ENCODE peak calls at places on chromosomes 7 and 10, in eight cellular contexts. W, H, T, C, J, D, I and X are unnamed samples.

GRCh38 chr7:122885583-122886356 is 490 bp downstream of the CADPS2 start:
- DNase-seq in D (peak; percentile 45), J (peak; percentile 26), W (no peak), C (peak; percentile 65), T (peak; percentile 43), H (peak; percentile 83), I (peak; percentile 32), X (peak; percentile 57)

GRCh38 chr7:41003031-41003925 is 699.6 kb downstream of the INHBA start:
- DNase-seq in I (peak; percentile 46), T (no peak), C (peak; percentile 57), D (peak; percentile 55), H (peak; percentile 67), J (peak; percentile 52), W (no peak), X (peak; percentile 53)

GRCh38 chr10:76558586-76558985 is 1079.0 kb downstream of the KCNMA1 start:
- DNase-seq in C (peak; percentile 75), W (peak; percentile 76), J (peak; percentile 85), I (peak; percentile 54), T (peak; percentile 42), D (no peak), H (no peak), X (no peak)

GRCh38 chr7:105461518-105461917 is 60.6 kb downstream of the PUS7 start:
- DNase-seq in H (no peak), I (no peak), C (no peak), T (no peak), W (no peak), J (peak; percentile 97), D (no peak), X (no peak)

GRCh38 chr10:37703074-37703473 is 154.3 kb downstream of the ZNF248 start:
- DNase-seq in H (no peak), I (no peak), C (no peak), T (no peak), D (no peak), W (no peak), J (no peak), X (no peak)

GRCh38 chr7:117098457-117098856 is 145.2 kb downstream of the ST7 start:
- DNase-seq in C (no peak), W (no peak), H (no peak), T (no peak), D (no peak), I (no peak), J (peak; percentile 85), X (no peak)

GRCh38 chr10:57925045-57925444 is 342.6 kb downstream of the IPMK start:
- DNase-seq in I (no peak), T (no peak), J (peak; percentile 5), W (no peak), H (no peak), C (no peak), D (no peak), X (no peak)

GRCh38 chr10:50567384-50567783 is 56.4 kb downstream of the SGMS1 start:
- DNase-seq in J (no peak), W (no peak), C (peak; percentile 77), D (no peak), H (no peak), I (no peak), T (no peak), X (no peak)

GRCh38 chr10:31768467-31768866 is 160.2 kb downstream of the ARHGAP12 start:
- DNase-seq in I (no peak), D (no peak), T (no peak), H (no peak), J (no peak), C (no peak), W (no peak), X (no peak)

GRCh38 chr10:81873932-81874816 is 820 bp upstream of the NRG3 start:
- DNase-seq in C (peak; percentile 62), T (peak; percentile 70), I (peak; percentile 68), D (peak; percentile 83), J (peak; percentile 1), H (peak; percentile 95), W (no peak), X (peak; percentile 78)

GRCh38 chr10:58219875-58220274 is 47.8 kb downstream of the IPMK start:
- DNase-seq in D (no peak), W (no peak), J (no peak), I (no peak), T (no peak), C (no peak), H (no peak), X (no peak)

GRCh38 chr7:158110661-158111555 is 476.7 kb downstream of the PTPRN2 start:
- DNase-seq in C (peak; percentile 23), T (no peak), D (no peak), H (peak; percentile 16), J (no peak), I (no peak), W (no peak), X (no peak)

GRCh38 chr10:30014511-30014910 is 44.9 kb downstream of the JCAD start:
- DNase-seq in D (no peak), T (no peak), J (no peak), C (no peak), I (no peak), W (no peak), H (no peak), X (no peak)

GRCh38 chr7:90230834-90231233 is 14.1 kb upstream of the CFAP69 start:
- DNase-seq in I (no peak), W (no peak), T (no peak), D (no peak), H (no peak), C (no peak), J (no peak), X (no peak)
- H3K27me3 ChIP-seq in I (no peaks in the 10 kb centered on the region), W (no peaks in the 10 kb centered on the region), T (no peaks in the 10 kb centered on the region), D (no peaks in the 10 kb centered on the region), H (no peaks in the 10 kb centered on the region), C (no peaks in the 10 kb centered on the region), J (no peaks in the 10 kb centered on the region), X (no peaks in the 10 kb centered on the region)

DNA sequence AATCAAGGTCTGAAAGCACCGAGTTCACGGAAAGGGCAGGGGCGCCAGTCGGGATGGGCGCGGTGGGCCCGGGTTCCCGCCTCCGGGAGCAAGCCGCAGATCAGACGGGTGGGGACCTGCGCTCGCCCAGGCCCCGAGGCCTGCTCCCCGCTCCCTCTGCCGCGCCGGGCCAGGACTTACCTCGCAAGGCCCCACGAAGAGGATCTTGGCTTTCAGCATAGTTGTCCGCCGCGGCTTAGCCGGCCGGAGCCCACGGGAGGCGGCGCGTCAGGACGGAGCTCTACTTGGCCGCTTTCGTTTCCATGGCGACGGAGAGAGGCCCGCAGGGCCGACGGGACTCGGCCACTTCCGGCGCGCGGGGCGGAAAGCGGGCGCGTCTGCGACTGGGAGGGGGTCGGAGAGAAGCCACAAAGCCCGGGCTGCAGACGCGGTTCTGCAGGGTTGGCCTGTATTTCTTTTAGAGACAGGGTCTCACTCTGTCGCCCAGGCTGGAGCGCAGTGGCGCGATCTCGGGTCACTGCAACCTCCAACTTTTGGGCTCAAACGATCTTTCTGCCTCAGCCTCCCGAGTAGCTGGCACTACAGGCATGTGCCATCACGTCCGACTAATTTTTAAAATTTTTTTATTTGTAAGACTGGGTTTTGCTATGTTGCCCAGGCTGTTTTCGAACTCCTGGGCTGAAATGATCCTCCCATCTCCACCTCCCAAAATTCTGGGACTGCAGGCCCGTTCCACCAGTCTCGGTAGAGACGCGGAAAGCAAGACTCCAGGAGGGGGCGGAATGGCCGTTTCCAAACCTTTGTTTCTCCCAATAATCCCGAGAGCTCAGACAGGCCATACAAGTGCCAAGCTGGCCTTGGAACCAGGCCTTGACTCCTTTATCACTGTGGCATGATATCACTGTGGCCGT is at the start of gene IFT22:
- DNase-seq in H (peak; percentile 99), T (peak; percentile 94), J (peak; percentile 62), I (peak; percentile 94), W (peak; percentile 93), D (peak; percentile 95), C (peak; percentile 95), X (peak; percentile 96)
- TF ChIP-seq CTCF in H (peak; percentile 57), T (no peak), J (peak; percentile 49), I (peak; percentile 5), W (no peak), D (no peak), C (peak; percentile 39), X (peak; percentile 65)

GRCh38 chr10:119803264-119803663 is 69.4 kb downstream of the MCMBP start:
- DNase-seq in C (no peak), T (no peak), D (no peak), I (no peak), W (no peak), J (peak; percentile 47), H (no peak), X (no peak)

GRCh38 chr10:119802068-119802538 is 70.5 kb downstream of the MCMBP start:
- DNase-seq in J (no peak), D (no peak), H (no peak), T (no peak), I (no peak), W (no peak), C (no peak), X (no peak)

GRCh38 chr10:119805702-119806230 is 66.9 kb downstream of the MCMBP start:
- DNase-seq in C (no peak), H (no peak), D (no peak), T (no peak), I (no peak), J (no peak), W (no peak), X (no peak)

GRCh38 chr10:119807960-119808697 is 64.5 kb downstream of the MCMBP start:
- DNase-seq in W (no peak), H (no peak), I (no peak), J (peak; percentile 30), C (no peak), T (no peak), D (no peak), X (no peak)

DNA sequence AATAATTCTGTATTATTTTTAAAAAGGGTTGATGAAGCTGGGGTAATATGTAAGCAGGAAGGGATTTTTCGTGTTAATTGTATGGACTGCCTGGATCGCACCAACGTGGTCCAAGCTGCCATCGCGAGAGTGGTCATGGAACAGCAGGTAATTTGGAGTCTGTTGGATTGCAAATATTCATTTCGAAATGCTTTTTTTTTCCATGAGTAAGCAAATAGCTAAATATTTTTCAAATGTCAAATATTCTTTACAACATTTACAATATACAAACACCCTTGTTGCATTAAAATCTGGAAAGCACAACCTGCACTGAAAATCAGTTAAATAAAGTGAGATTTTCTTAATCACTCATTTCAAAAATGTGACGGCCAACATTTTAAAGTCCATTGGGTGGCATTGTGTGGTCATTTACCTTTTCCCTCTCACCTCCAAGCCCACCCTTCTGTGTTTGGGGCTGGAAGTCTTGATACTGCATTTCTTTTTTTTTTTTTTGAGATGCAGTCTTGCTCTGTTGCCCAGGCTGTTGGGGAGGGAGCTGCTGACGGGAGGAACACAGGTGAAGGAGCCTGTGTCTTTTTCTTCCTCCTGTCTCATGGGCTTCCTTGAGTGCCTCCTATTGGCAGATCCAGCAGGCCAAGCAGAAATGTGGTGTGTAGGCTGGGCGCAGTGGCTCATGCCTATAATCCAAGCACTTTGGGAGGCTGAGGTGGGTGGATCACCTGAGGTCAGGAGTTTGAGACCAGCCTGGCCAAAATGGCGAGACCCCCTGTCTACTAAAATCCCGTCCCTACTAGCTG is 66.1 kb downstream of the MCMBP start:
- DNase-seq in I (no peak), J (no peak), T (no peak), C (no peak), D (no peak), H (no peak), W (no peak), X (no peak)
- H3K27me3 ChIP-seq in I (no peaks in the 10 kb centered on the region), J (no peaks in the 10 kb centered on the region), T (no peaks in the 10 kb centered on the region), C (no peaks in the 10 kb centered on the region), D (no peaks in the 10 kb centered on the region), H (no peaks in the 10 kb centered on the region), W (no peaks in the 10 kb centered on the region), X (no peaks in the 10 kb centered on the region)

DNA sequence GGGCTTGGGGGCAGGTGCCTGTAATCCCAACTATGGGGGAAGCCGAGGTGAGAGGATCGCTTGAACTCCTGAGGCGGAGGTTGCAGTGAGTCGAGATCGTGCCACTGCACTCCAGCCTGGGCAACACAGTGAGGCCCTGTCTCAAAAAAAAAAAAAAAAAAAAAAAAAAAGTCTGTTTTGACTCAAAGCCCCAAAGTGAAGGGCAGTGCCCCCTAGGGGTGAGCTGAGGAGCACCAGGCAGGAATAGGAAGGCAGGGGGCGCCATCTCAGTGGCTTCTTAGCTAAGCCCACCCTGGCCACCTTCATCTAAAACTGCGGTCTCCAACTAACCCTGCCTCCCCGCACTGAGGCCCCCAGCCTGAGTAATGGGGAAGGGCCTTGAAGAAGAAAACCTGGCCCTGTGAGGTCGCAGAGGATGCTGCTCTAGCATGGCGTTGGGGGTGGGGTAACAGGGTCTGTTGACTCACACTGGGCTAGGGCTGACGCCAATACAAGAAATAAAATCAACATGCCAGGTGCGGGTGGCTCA is 9.8 kb downstream of the PODXL start:
- DNase-seq in D (no peak), J (no peak), T (no peak), H (peak; percentile 85), I (no peak), C (no peak), W (no peak), X (peak; percentile 66)
- TF ChIP-seq CTCF in D (peak; percentile 55), J (peak; percentile 45), T (peak; percentile 17), H (peak; percentile 89), I (peak; percentile 38), C (peak; percentile 29), W (peak; percentile 16), X (peak; percentile 96)